ENCODE peak calls at places on chromosomes 4 and X, in ten cellular contexts. One of them, this sample, is unnamed.

GRCh38 chrX:133523094-133523493 is 107.8 kb upstream of the GPC4 start:
- DNase-seq in stomach: no peak
- DNase-seq in activated T-cell treated with anti-CD3 and anti-CD28 coated beads for 1 hour: no peak
- DNase-seq in stimulated activated CD4-positive, alpha-beta T cell treated with anti-CD3 and anti-CD28 coated beads, Interleukin-12 subunit alpha, Interleukin-12 subunit beta, amount 100 ng/mL, for 48 hours: no peak
- DNase-seq in RWPE1: no peak
- DNase-seq in posterior vena cava: no peak
- DNase-seq in HEK293T: no peak
- DNase-seq in lung: peak
- DNase-seq in NCI-H748 treated with DMSO at 0.1 percent for 48 hours: no peak
- DNase-seq in GOT3: no peak
- DNase-seq in this sample: peak

GRCh38 chr4:49063670-49064069 is 77.6 kb downstream of the CWH43 start:
- DNase-seq in HEK293T: no peak
- DNase-seq in activated T-cell treated with anti-CD3 and anti-CD28 coated beads for 1 hour: no peak
- DNase-seq in lung: no peak
- DNase-seq in GOT3: no peak
- DNase-seq in stomach: no peak
- DNase-seq in RWPE1: no peak
- DNase-seq in NCI-H748 treated with DMSO at 0.1 percent for 48 hours: no peak
- DNase-seq in posterior vena cava: no peak
- DNase-seq in stimulated activated CD4-positive, alpha-beta T cell treated with anti-CD3 and anti-CD28 coated beads, Interleukin-12 subunit alpha, Interleukin-12 subunit beta, amount 100 ng/mL, for 48 hours: no peak
- DNase-seq in this sample: peak

GRCh38 chr4:18042754-18043153 is 21.2 kb upstream of the LCORL start:
- DNase-seq in stimulated activated CD4-positive, alpha-beta T cell treated with anti-CD3 and anti-CD28 coated beads, Interleukin-12 subunit alpha, Interleukin-12 subunit beta, amount 100 ng/mL, for 48 hours: no peak
- DNase-seq in activated T-cell treated with anti-CD3 and anti-CD28 coated beads for 1 hour: no peak
- DNase-seq in HEK293T: peak
- DNase-seq in RWPE1: no peak
- DNase-seq in NCI-H748 treated with DMSO at 0.1 percent for 48 hours: no peak
- DNase-seq in GOT3: no peak
- DNase-seq in posterior vena cava: no peak
- DNase-seq in stomach: no peak
- DNase-seq in lung: no peak
- DNase-seq in this sample: no peak

GRCh38 chr4:3527101-3527913 is 4.9 kb downstream of the LRPAP1 start:
- DNase-seq in RWPE1: no peak
- DNase-seq in NCI-H748 treated with DMSO at 0.1 percent for 48 hours: no peak
- DNase-seq in stomach: no peak
- DNase-seq in posterior vena cava: peak
- DNase-seq in stimulated activated CD4-positive, alpha-beta T cell treated with anti-CD3 and anti-CD28 coated beads, Interleukin-12 subunit alpha, Interleukin-12 subunit beta, amount 100 ng/mL, for 48 hours: no peak
- DNase-seq in lung: no peak
- DNase-seq in GOT3: no peak
- DNase-seq in HEK293T: no peak
- DNase-seq in activated T-cell treated with anti-CD3 and anti-CD28 coated beads for 1 hour: no peak
- DNase-seq in this sample: no peak

GRCh38 chr4:1383728-1384591 is 22.3 kb downstream of the NKX1-1 start:
- DNase-seq in RWPE1: no peak
- DNase-seq in lung: no peak
- DNase-seq in stomach: no peak
- DNase-seq in GOT3: no peak
- DNase-seq in activated T-cell treated with anti-CD3 and anti-CD28 coated beads for 1 hour: no peak
- DNase-seq in posterior vena cava: peak
- DNase-seq in HEK293T: no peak
- DNase-seq in stimulated activated CD4-positive, alpha-beta T cell treated with anti-CD3 and anti-CD28 coated beads, Interleukin-12 subunit alpha, Interleukin-12 subunit beta, amount 100 ng/mL, for 48 hours: no peak
- DNase-seq in NCI-H748 treated with DMSO at 0.1 percent for 48 hours: no peak
- DNase-seq in this sample: no peak

GRCh38 chrX:15674514-15674898 is 9.9 kb upstream of the CLTRN start:
- DNase-seq in HEK293T: peak
- DNase-seq in RWPE1: peak
- DNase-seq in lung: peak
- DNase-seq in posterior vena cava: peak
- DNase-seq in stomach: peak
- DNase-seq in NCI-H748 treated with DMSO at 0.1 percent for 48 hours: no peak
- DNase-seq in activated T-cell treated with anti-CD3 and anti-CD28 coated beads for 1 hour: peak
- DNase-seq in stimulated activated CD4-positive, alpha-beta T cell treated with anti-CD3 and anti-CD28 coated beads, Interleukin-12 subunit alpha, Interleukin-12 subunit beta, amount 100 ng/mL, for 48 hours: peak
- DNase-seq in GOT3: no peak
- DNase-seq in this sample: peak

GRCh38 chr4:114271031-114271430 is 291.6 kb upstream of the ARSJ start:
- DNase-seq in GOT3: no peak
- DNase-seq in RWPE1: no peak
- DNase-seq in NCI-H748 treated with DMSO at 0.1 percent for 48 hours: no peak
- DNase-seq in activated T-cell treated with anti-CD3 and anti-CD28 coated beads for 1 hour: no peak
- DNase-seq in lung: no peak
- DNase-seq in posterior vena cava: no peak
- DNase-seq in stomach: no peak
- DNase-seq in stimulated activated CD4-positive, alpha-beta T cell treated with anti-CD3 and anti-CD28 coated beads, Interleukin-12 subunit alpha, Interleukin-12 subunit beta, amount 100 ng/mL, for 48 hours: no peak
- DNase-seq in HEK293T: no peak
- DNase-seq in this sample: no peak

GRCh38 chrX:68732906-68733493 is 85.5 kb downstream of the STARD8 start:
- DNase-seq in activated T-cell treated with anti-CD3 and anti-CD28 coated beads for 1 hour: peak
- DNase-seq in lung: peak
- DNase-seq in stomach: peak
- DNase-seq in NCI-H748 treated with DMSO at 0.1 percent for 48 hours: no peak
- DNase-seq in stimulated activated CD4-positive, alpha-beta T cell treated with anti-CD3 and anti-CD28 coated beads, Interleukin-12 subunit alpha, Interleukin-12 subunit beta, amount 100 ng/mL, for 48 hours: peak
- DNase-seq in HEK293T: peak
- DNase-seq in posterior vena cava: peak
- DNase-seq in GOT3: no peak
- DNase-seq in RWPE1: peak
- DNase-seq in this sample: peak

GRCh38 chr4:44553143-44553542 is 98.3 kb downstream of the YIPF7 start:
- DNase-seq in stimulated activated CD4-positive, alpha-beta T cell treated with anti-CD3 and anti-CD28 coated beads, Interleukin-12 subunit alpha, Interleukin-12 subunit beta, amount 100 ng/mL, for 48 hours: no peak
- DNase-seq in lung: no peak
- DNase-seq in posterior vena cava: no peak
- DNase-seq in activated T-cell treated with anti-CD3 and anti-CD28 coated beads for 1 hour: no peak
- DNase-seq in NCI-H748 treated with DMSO at 0.1 percent for 48 hours: no peak
- DNase-seq in HEK293T: no peak
- DNase-seq in GOT3: no peak
- DNase-seq in RWPE1: peak
- DNase-seq in stomach: no peak
- DNase-seq in this sample: no peak

GRCh38 chr4:2948895-2949781 is 14.1 kb downstream of the NOP14 start:
- DNase-seq in NCI-H748 treated with DMSO at 0.1 percent for 48 hours: no peak
- DNase-seq in activated T-cell treated with anti-CD3 and anti-CD28 coated beads for 1 hour: no peak
- DNase-seq in stomach: peak
- DNase-seq in RWPE1: no peak
- DNase-seq in stimulated activated CD4-positive, alpha-beta T cell treated with anti-CD3 and anti-CD28 coated beads, Interleukin-12 subunit alpha, Interleukin-12 subunit beta, amount 100 ng/mL, for 48 hours: no peak
- DNase-seq in lung: no peak
- DNase-seq in HEK293T: no peak
- DNase-seq in GOT3: no peak
- DNase-seq in posterior vena cava: peak
- DNase-seq in this sample: peak

GRCh38 chr4:110164251-110164650 is 34.2 kb downstream of the ELOVL6 start:
- DNase-seq in HEK293T: no peak
- DNase-seq in RWPE1: no peak
- DNase-seq in stimulated activated CD4-positive, alpha-beta T cell treated with anti-CD3 and anti-CD28 coated beads, Interleukin-12 subunit alpha, Interleukin-12 subunit beta, amount 100 ng/mL, for 48 hours: no peak
- DNase-seq in NCI-H748 treated with DMSO at 0.1 percent for 48 hours: no peak
- DNase-seq in GOT3: no peak
- DNase-seq in stomach: no peak
- DNase-seq in activated T-cell treated with anti-CD3 and anti-CD28 coated beads for 1 hour: no peak
- DNase-seq in posterior vena cava: no peak
- DNase-seq in lung: no peak
- DNase-seq in this sample: peak

GRCh38 chrX:109774706-109775105 is 41.6 kb upstream of the ACSL4 start:
- DNase-seq in NCI-H748 treated with DMSO at 0.1 percent for 48 hours: no peak
- DNase-seq in HEK293T: no peak
- DNase-seq in stomach: no peak
- DNase-seq in activated T-cell treated with anti-CD3 and anti-CD28 coated beads for 1 hour: no peak
- DNase-seq in stimulated activated CD4-positive, alpha-beta T cell treated with anti-CD3 and anti-CD28 coated beads, Interleukin-12 subunit alpha, Interleukin-12 subunit beta, amount 100 ng/mL, for 48 hours: no peak
- DNase-seq in GOT3: no peak
- DNase-seq in posterior vena cava: no peak
- DNase-seq in lung: no peak
- DNase-seq in RWPE1: peak
- DNase-seq in this sample: peak

GRCh38 chrX:102746134-102746584 is 25.6 kb downstream of the GPRASP3 start:
- DNase-seq in HEK293T: no peak
- DNase-seq in stimulated activated CD4-positive, alpha-beta T cell treated with anti-CD3 and anti-CD28 coated beads, Interleukin-12 subunit alpha, Interleukin-12 subunit beta, amount 100 ng/mL, for 48 hours: no peak
- DNase-seq in NCI-H748 treated with DMSO at 0.1 percent for 48 hours: no peak
- DNase-seq in RWPE1: no peak
- DNase-seq in posterior vena cava: no peak
- DNase-seq in lung: no peak
- DNase-seq in stomach: peak
- DNase-seq in activated T-cell treated with anti-CD3 and anti-CD28 coated beads for 1 hour: peak
- DNase-seq in GOT3: no peak
- DNase-seq in this sample: peak

GRCh38 chrX:53686151-53686885 is at the start of gene HUWE1:
- DNase-seq in RWPE1: peak
- DNase-seq in GOT3: peak
- DNase-seq in lung: peak
- DNase-seq in HEK293T: peak
- DNase-seq in activated T-cell treated with anti-CD3 and anti-CD28 coated beads for 1 hour: peak
- DNase-seq in stimulated activated CD4-positive, alpha-beta T cell treated with anti-CD3 and anti-CD28 coated beads, Interleukin-12 subunit alpha, Interleukin-12 subunit beta, amount 100 ng/mL, for 48 hours: peak
- DNase-seq in stomach: peak
- DNase-seq in NCI-H748 treated with DMSO at 0.1 percent for 48 hours: peak
- DNase-seq in posterior vena cava: peak
- DNase-seq in this sample: peak

GRCh38 chr4:20496078-20496477 is 204.2 kb upstream of the PACRGL start:
- DNase-seq in stimulated activated CD4-positive, alpha-beta T cell treated with anti-CD3 and anti-CD28 coated beads, Interleukin-12 subunit alpha, Interleukin-12 subunit beta, amount 100 ng/mL, for 48 hours: no peak
- DNase-seq in lung: no peak
- DNase-seq in activated T-cell treated with anti-CD3 and anti-CD28 coated beads for 1 hour: no peak
- DNase-seq in stomach: no peak
- DNase-seq in NCI-H748 treated with DMSO at 0.1 percent for 48 hours: no peak
- DNase-seq in HEK293T: no peak
- DNase-seq in GOT3: no peak
- DNase-seq in posterior vena cava: no peak
- DNase-seq in RWPE1: no peak
- DNase-seq in this sample: peak

GRCh38 chr4:77176606-77177005 is 19.6 kb downstream of the CCNG2 start:
- DNase-seq in posterior vena cava: no peak
- DNase-seq in HEK293T: no peak
- DNase-seq in lung: no peak
- DNase-seq in stimulated activated CD4-positive, alpha-beta T cell treated with anti-CD3 and anti-CD28 coated beads, Interleukin-12 subunit alpha, Interleukin-12 subunit beta, amount 100 ng/mL, for 48 hours: no peak
- DNase-seq in GOT3: no peak
- DNase-seq in activated T-cell treated with anti-CD3 and anti-CD28 coated beads for 1 hour: no peak
- DNase-seq in NCI-H748 treated with DMSO at 0.1 percent for 48 hours: no peak
- DNase-seq in RWPE1: no peak
- DNase-seq in stomach: no peak
- DNase-seq in this sample: no peak

GRCh38 chr4:6270691-6271121 is 1.1 kb downstream of the WFS1 start:
- DNase-seq in stomach: no peak
- DNase-seq in posterior vena cava: no peak
- DNase-seq in activated T-cell treated with anti-CD3 and anti-CD28 coated beads for 1 hour: no peak
- DNase-seq in HEK293T: no peak
- DNase-seq in lung: no peak
- DNase-seq in stimulated activated CD4-positive, alpha-beta T cell treated with anti-CD3 and anti-CD28 coated beads, Interleukin-12 subunit alpha, Interleukin-12 subunit beta, amount 100 ng/mL, for 48 hours: no peak
- DNase-seq in RWPE1: no peak
- DNase-seq in NCI-H748 treated with DMSO at 0.1 percent for 48 hours: no peak
- DNase-seq in GOT3: no peak
- DNase-seq in this sample: peak

GRCh38 chrX:107701493-107702121 is 73.3 kb downstream of the PRPS1 start:
- DNase-seq in stimulated activated CD4-positive, alpha-beta T cell treated with anti-CD3 and anti-CD28 coated beads, Interleukin-12 subunit alpha, Interleukin-12 subunit beta, amount 100 ng/mL, for 48 hours: no peak
- DNase-seq in stomach: no peak
- DNase-seq in activated T-cell treated with anti-CD3 and anti-CD28 coated beads for 1 hour: no peak
- DNase-seq in lung: no peak
- DNase-seq in RWPE1: no peak
- DNase-seq in posterior vena cava: no peak
- DNase-seq in HEK293T: no peak
- DNase-seq in NCI-H748 treated with DMSO at 0.1 percent for 48 hours: no peak
- DNase-seq in GOT3: no peak
- DNase-seq in this sample: no peak

GRCh38 chrX:20361890-20362262 is 95.2 kb upstream of the RPS6KA3 start:
- DNase-seq in posterior vena cava: no peak
- DNase-seq in stimulated activated CD4-positive, alpha-beta T cell treated with anti-CD3 and anti-CD28 coated beads, Interleukin-12 subunit alpha, Interleukin-12 subunit beta, amount 100 ng/mL, for 48 hours: no peak
- DNase-seq in HEK293T: peak
- DNase-seq in lung: no peak
- DNase-seq in RWPE1: peak
- DNase-seq in NCI-H748 treated with DMSO at 0.1 percent for 48 hours: no peak
- DNase-seq in activated T-cell treated with anti-CD3 and anti-CD28 coated beads for 1 hour: no peak
- DNase-seq in stomach: no peak
- DNase-seq in GOT3: no peak
- DNase-seq in this sample: peak

GRCh38 chr4:20723019-20723418 is 22.8 kb downstream of the PACRGL start:
- DNase-seq in activated T-cell treated with anti-CD3 and anti-CD28 coated beads for 1 hour: no peak
- DNase-seq in RWPE1: peak
- DNase-seq in stimulated activated CD4-positive, alpha-beta T cell treated with anti-CD3 and anti-CD28 coated beads, Interleukin-12 subunit alpha, Interleukin-12 subunit beta, amount 100 ng/mL, for 48 hours: no peak
- DNase-seq in HEK293T: no peak
- DNase-seq in posterior vena cava: no peak
- DNase-seq in GOT3: no peak
- DNase-seq in stomach: no peak
- DNase-seq in lung: no peak
- DNase-seq in NCI-H748 treated with DMSO at 0.1 percent for 48 hours: no peak
- DNase-seq in this sample: peak

GRCh38 chrX:150664290-150664689 is 28.9 kb upstream of the MTMR1 start:
- DNase-seq in HEK293T: no peak
- DNase-seq in stimulated activated CD4-positive, alpha-beta T cell treated with anti-CD3 and anti-CD28 coated beads, Interleukin-12 subunit alpha, Interleukin-12 subunit beta, amount 100 ng/mL, for 48 hours: no peak
- DNase-seq in activated T-cell treated with anti-CD3 and anti-CD28 coated beads for 1 hour: no peak
- DNase-seq in posterior vena cava: no peak
- DNase-seq in RWPE1: no peak
- DNase-seq in GOT3: no peak
- DNase-seq in NCI-H748 treated with DMSO at 0.1 percent for 48 hours: peak
- DNase-seq in lung: peak
- DNase-seq in stomach: peak
- DNase-seq in this sample: no peak

GRCh38 chrX:139201924-139202323 is 328.6 kb upstream of the F9 start:
- DNase-seq in NCI-H748 treated with DMSO at 0.1 percent for 48 hours: no peak
- DNase-seq in stomach: no peak
- DNase-seq in posterior vena cava: no peak
- DNase-seq in HEK293T: no peak
- DNase-seq in lung: no peak
- DNase-seq in activated T-cell treated with anti-CD3 and anti-CD28 coated beads for 1 hour: no peak
- DNase-seq in GOT3: no peak
- DNase-seq in RWPE1: no peak
- DNase-seq in stimulated activated CD4-positive, alpha-beta T cell treated with anti-CD3 and anti-CD28 coated beads, Interleukin-12 subunit alpha, Interleukin-12 subunit beta, amount 100 ng/mL, for 48 hours: no peak
- DNase-seq in this sample: no peak

GRCh38 chr4:26032572-26033320 is 118.7 kb downstream of the SMIM20 start:
- DNase-seq in RWPE1: no peak
- DNase-seq in HEK293T: no peak
- DNase-seq in NCI-H748 treated with DMSO at 0.1 percent for 48 hours: no peak
- DNase-seq in GOT3: no peak
- DNase-seq in posterior vena cava: no peak
- DNase-seq in lung: no peak
- DNase-seq in stimulated activated CD4-positive, alpha-beta T cell treated with anti-CD3 and anti-CD28 coated beads, Interleukin-12 subunit alpha, Interleukin-12 subunit beta, amount 100 ng/mL, for 48 hours: no peak
- DNase-seq in activated T-cell treated with anti-CD3 and anti-CD28 coated beads for 1 hour: no peak
- DNase-seq in stomach: no peak
- DNase-seq in this sample: peak

GRCh38 chrX:15522464-15522863 is 21.9 kb downstream of the BMX start:
- DNase-seq in HEK293T: no peak
- DNase-seq in stomach: no peak
- DNase-seq in GOT3: no peak
- DNase-seq in stimulated activated CD4-positive, alpha-beta T cell treated with anti-CD3 and anti-CD28 coated beads, Interleukin-12 subunit alpha, Interleukin-12 subunit beta, amount 100 ng/mL, for 48 hours: no peak
- DNase-seq in lung: no peak
- DNase-seq in RWPE1: no peak
- DNase-seq in posterior vena cava: no peak
- DNase-seq in activated T-cell treated with anti-CD3 and anti-CD28 coated beads for 1 hour: no peak
- DNase-seq in NCI-H748 treated with DMSO at 0.1 percent for 48 hours: no peak
- DNase-seq in this sample: no peak

GRCh38 chr4:154984148-154984547 is 203.1 kb downstream of the RBM46 start:
- DNase-seq in GOT3: no peak
- DNase-seq in posterior vena cava: no peak
- DNase-seq in NCI-H748 treated with DMSO at 0.1 percent for 48 hours: no peak
- DNase-seq in stomach: no peak
- DNase-seq in RWPE1: no peak
- DNase-seq in stimulated activated CD4-positive, alpha-beta T cell treated with anti-CD3 and anti-CD28 coated beads, Interleukin-12 subunit alpha, Interleukin-12 subunit beta, amount 100 ng/mL, for 48 hours: no peak
- DNase-seq in activated T-cell treated with anti-CD3 and anti-CD28 coated beads for 1 hour: no peak
- DNase-seq in HEK293T: no peak
- DNase-seq in lung: no peak
- DNase-seq in this sample: no peak

GRCh38 chr4:176238819-176239218 is 30.2 kb downstream of the ASB5 start:
- DNase-seq in lung: no peak
- DNase-seq in HEK293T: no peak
- DNase-seq in stomach: no peak
- DNase-seq in posterior vena cava: no peak
- DNase-seq in activated T-cell treated with anti-CD3 and anti-CD28 coated beads for 1 hour: no peak
- DNase-seq in stimulated activated CD4-positive, alpha-beta T cell treated with anti-CD3 and anti-CD28 coated beads, Interleukin-12 subunit alpha, Interleukin-12 subunit beta, amount 100 ng/mL, for 48 hours: no peak
- DNase-seq in GOT3: no peak
- DNase-seq in RWPE1: no peak
- DNase-seq in NCI-H748 treated with DMSO at 0.1 percent for 48 hours: no peak
- DNase-seq in this sample: peak

GRCh38 chrX:12950851-12951589 is 23.9 kb upstream of the TMSB4X start:
- DNase-seq in posterior vena cava: no peak
- DNase-seq in GOT3: peak
- DNase-seq in activated T-cell treated with anti-CD3 and anti-CD28 coated beads for 1 hour: peak
- DNase-seq in RWPE1: no peak
- DNase-seq in NCI-H748 treated with DMSO at 0.1 percent for 48 hours: no peak
- DNase-seq in HEK293T: peak
- DNase-seq in stimulated activated CD4-positive, alpha-beta T cell treated with anti-CD3 and anti-CD28 coated beads, Interleukin-12 subunit alpha, Interleukin-12 subunit beta, amount 100 ng/mL, for 48 hours: peak
- DNase-seq in lung: no peak
- DNase-seq in stomach: peak
- DNase-seq in this sample: peak